ENCODE peak calls at places on chromosomes 7 and 10, in seven cellular contexts. N, A, P, L, G, C and X are unnamed samples.

GRCh38 chr10:21292763-21293517 is 232.5 kb downstream of the SKIDA1 start:
- DNase-seq in N (peak), A (peak), P (peak), L (no peak), G (no peak), C (peak), X (peak)

GRCh38 chr10:32367793-32368453 is 21.0 kb upstream of the EPC1 start:
- DNase-seq in N (peak), A (peak), P (peak), L (no peak), G (peak), C (peak), X (no peak)

GRCh38 chr7:68364871-68365625 is 1233.2 kb upstream of the AUTS2 start:
- DNase-seq in N (no peak), A (no peak), P (no peak), L (no peak), G (peak), C (no peak), X (no peak)

GRCh38 chr10:75079436-75080083 is 31.9 kb upstream of the SAMD8 start:
- DNase-seq in N (no peak), A (no peak), P (no peak), L (no peak), G (no peak), C (no peak), X (no peak)

GRCh38 chr7:5702876-5703571 is 78.4 kb downstream of the RNF216 start:
- DNase-seq in N (no peak), A (peak), P (no peak), L (no peak), G (no peak), C (peak), X (no peak)

GRCh38 chr10:114618722-114619121 is 39.4 kb downstream of the ABLIM1 start:
- DNase-seq in N (no peak), A (no peak), P (no peak), L (no peak), G (no peak), C (no peak), X (no peak)

GRCh38 chr10:79322616-79323566 is 24.4 kb upstream of the PPIF start:
- DNase-seq in N (peak), A (peak), P (peak), L (no peak), G (no peak), C (peak), X (no peak)

GRCh38 chr10:77371421-77371820 is 266.2 kb downstream of the KCNMA1 start:
- DNase-seq in N (no peak), A (no peak), P (no peak), L (no peak), G (no peak), C (no peak), X (no peak)

GRCh38 chr10:121935702-121936101 is 7.9 kb upstream of the ATE1 start:
- DNase-seq in N (no peak), A (no peak), P (no peak), L (no peak), G (peak), C (no peak), X (no peak)

GRCh38 chr10:110163841-110164240 is 43.6 kb upstream of the MXI1 start:
- DNase-seq in N (no peak), A (no peak), P (no peak), L (no peak), G (no peak), C (no peak), X (no peak)

GRCh38 chr10:4514445-4515108 is 311.4 kb upstream of the AKR1E2 start:
- DNase-seq in N (no peak), A (no peak), P (peak), L (peak), G (no peak), C (no peak), X (no peak)

GRCh38 chr7:106793015-106793651 is 71.9 kb upstream of the PIK3CG start:
- DNase-seq in N (peak), A (no peak), P (no peak), L (peak), G (peak), C (peak), X (no peak)

GRCh38 chr7:131691454-131692130 is 135.2 kb upstream of the PODXL start:
- DNase-seq in N (no peak), A (no peak), P (no peak), L (no peak), G (no peak), C (no peak), X (no peak)

GRCh38 chr10:2761311-2761710 is 306.0 kb upstream of the PFKP start:
- DNase-seq in N (no peak), A (no peak), P (no peak), L (no peak), G (no peak), C (no peak), X (no peak)

GRCh38 chr10:6408799-6409198 is 171.3 kb downstream of the PRKCQ start:
- DNase-seq in N (no peak), A (no peak), P (no peak), L (no peak), G (no peak), C (peak), X (no peak)

GRCh38 chr10:75470901-75471300 is 39.5 kb downstream of the LRMDA start:
- DNase-seq in N (no peak), A (no peak), P (peak), L (no peak), G (no peak), C (no peak), X (no peak)

GRCh38 chr7:26022578-26022977 is 129.4 kb upstream of the NFE2L3 start:
- DNase-seq in N (no peak), A (no peak), P (no peak), L (no peak), G (no peak), C (no peak), X (no peak)

GRCh38 chr7:4633012-4633411 is 49.1 kb upstream of the FOXK1 start:
- DNase-seq in N (no peak), A (peak), P (no peak), L (no peak), G (no peak), C (peak), X (no peak)

GRCh38 chr10:88386878-88387773 is 196.0 kb downstream of the RNLS start:
- DNase-seq in N (peak), A (peak), P (no peak), L (peak), G (peak), C (peak), X (peak)

GRCh38 chr10:86968271-86968993 is at the start of gene ADIRF:
- DNase-seq in N (no peak), A (no peak), P (peak), L (no peak), G (no peak), C (peak), X (no peak)

GRCh38 chr10:125624800-125625199 is 58.2 kb downstream of the TEX36 start:
- DNase-seq in N (no peak), A (no peak), P (no peak), L (no peak), G (no peak), C (no peak), X (no peak)

GRCh38 chr10:88154596-88155250 is 291.3 kb downstream of the PTEN start:
- DNase-seq in N (no peak), A (peak), P (no peak), L (no peak), G (no peak), C (peak), X (no peak)

GRCh38 chr7:76252020-76252419 is 50.3 kb downstream of the SRRM3 start:
- DNase-seq in N (no peak), A (no peak), P (no peak), L (no peak), G (no peak), C (no peak), X (no peak)

GRCh38 chr7:151885202-151885580 is 8.3 kb upstream of the PRKAG2 start:
- DNase-seq in N (no peak), A (no peak), P (no peak), L (no peak), G (no peak), C (no peak), X (no peak)

GRCh38 chr7:22207724-22208225 is 149.2 kb downstream of the RAPGEF5 start:
- DNase-seq in N (no peak), A (no peak), P (no peak), L (no peak), G (no peak), C (no peak), X (no peak)

GRCh38 chr7:87148332-87148955 is 3.8 kb upstream of the DMTF1 start:
- DNase-seq in N (no peak), A (peak), P (no peak), L (no peak), G (peak), C (peak), X (no peak)

GRCh38 chr10:93106631-93107072 is 33.0 kb downstream of the CYP26A1 start:
- DNase-seq in N (no peak), A (peak), P (no peak), L (no peak), G (no peak), C (no peak), X (no peak)

GRCh38 chr7:151167197-151167911 is at the start of gene GBX1:
- DNase-seq in N (peak), A (peak), P (no peak), L (no peak), G (no peak), C (peak), X (no peak)

GRCh38 chr7:66105263-66105748 is 9.3 kb upstream of the CRCP start:
- DNase-seq in N (no peak), A (no peak), P (no peak), L (no peak), G (no peak), C (no peak), X (no peak)

GRCh38 chr10:35398355-35398754 is 62.0 kb downstream of the CCNY start:
- DNase-seq in N (no peak), A (no peak), P (no peak), L (no peak), G (no peak), C (no peak), X (no peak)